ENCODE peak calls at places on chromosomes 2 and 18, in seven cellular contexts. R is stimulated activated CD4-positive, alpha-beta T cell treated with anti-CD3 and anti-CD28 coated beads, Interleukin-12 subunit alpha, Interleukin-12 subunit beta, amount 100 ng/mL, for 48 hours; W is posterior cingulate gyrus; L is left ventricle myocardium inferior; H is epithelial cell of esophagus; K is GM12864; Y is activated naive CD4-positive, alpha-beta T cell. X is an unnamed sample.

GRCh38 chr18:28115149-28115550 is 61.8 kb downstream of the CDH2 start:
- DNase-seq in Y (no peak), W (no peak), K (no peak), H (peak; percentile 55), L (no peak), R (no peak), X (no peak)

GRCh38 chr2:146388757-146389156 is 1456.1 kb upstream of the ACVR2A start:
- DNase-seq in W (no peak), H (no peak), Y (no peak), L (no peak), K (no peak), R (no peak), X (no peak)

GRCh38 chr2:74017181-74017580 is 32.5 kb downstream of the TET3 start:
- DNase-seq in W (no peak), K (no peak), L (no peak), Y (no peak), H (no peak), R (no peak), X (no peak)

GRCh38 chr2:84807063-84807485 is 73.8 kb downstream of the TRABD2A start:
- DNase-seq in L (no peak), W (no peak), Y (no peak), K (no peak), H (peak; percentile 81), R (no peak), X (no peak)

GRCh38 chr18:26215247-26215970 is 10.8 kb upstream of the TAF4B start:
- DNase-seq in R (peak; percentile 14), H (no peak), W (no peak), L (no peak), Y (peak; percentile 15), K (peak; percentile 62), X (peak; percentile 71)

GRCh38 chr2:109264595-109265328 is 135.8 kb downstream of the SH3RF3 start:
- DNase-seq in K (no peak), L (no peak), R (no peak), Y (no peak), W (no peak), H (no peak), X (no peak)

GRCh38 chr2:231452799-231453508 is 11.3 kb downstream of the NCL start:
- DNase-seq in L (no peak), Y (no peak), H (peak; percentile 21), R (no peak), K (no peak), W (no peak), X (no peak)

GRCh38 chr2:27212626-27213471 is 781 bp upstream of the SLC5A6 start:
- DNase-seq in R (peak; percentile 30), K (no peak), Y (peak; percentile 45), L (no peak), W (no peak), H (peak; percentile 56), X (no peak)

GRCh38 chr18:55484773-55485172 is 103.2 kb downstream of the TCF4 start:
- DNase-seq in Y (no peak), L (no peak), K (no peak), H (no peak), R (no peak), W (no peak), X (no peak)

GRCh38 chr18:21489919-21490495 is 110.5 kb downstream of the ESCO1 start:
- DNase-seq in Y (no peak), K (no peak), R (no peak), W (no peak), H (peak; percentile 6), L (no peak), X (no peak)

GRCh38 chr2:109486711-109487130 is 127.0 kb downstream of the SEPTIN10 start:
- DNase-seq in Y (no peak), R (no peak), W (no peak), K (no peak), H (no peak), L (no peak), X (no peak)

GRCh38 chr2:18433872-18434271 is 126.6 kb downstream of the RDH14 start:
- DNase-seq in Y (no peak), K (no peak), R (no peak), H (no peak), W (no peak), L (no peak), X (no peak)

X was measured in GM12878.